ENCODE peak calls at places on chromosomes 2 and 18, in four cellular contexts. E is HepG2; Q is effector memory CD8-positive, alpha-beta T cell; S is C1 segment of cervical spinal cord. G is an unnamed sample.
A peak's percentile ranks its signal among the peaks of the same experiment; 100 is the strongest.

GRCh38 chr2:156826342-156826933 is 390.3 kb downstream of the GPD2 start:
- DNase-seq in Q (no peak), E (no peak), S (no peak), G (no peak)

GRCh38 chr18:75521808-75522207 is 94.3 kb upstream of the SMIM21 start:
- DNase-seq in S (no peak), Q (no peak), E (no peak), G (no peak)

GRCh38 chr2:225041210-225041870 is 928 bp downstream of the DOCK10 start:
- DNase-seq in E (no peak), Q (peak; percentile 55), S (peak; percentile 52), G (peak; percentile 69)

GRCh38 chr18:74290831-74291770 is 662 bp downstream of the CYB5A start:
- DNase-seq in S (no peak), E (peak; percentile 34), Q (no peak), G (no peak)

GRCh38 chr18:43882358-43882757 is 605.1 kb upstream of the SYT4 start:
- DNase-seq in E (no peak), S (no peak), Q (no peak), G (no peak)

GRCh38 chr2:130728549-130729310 is at the start of gene GPR148:
- DNase-seq in S (no peak), E (no peak), Q (no peak), G (no peak)

GRCh38 chr2:66581461-66582363 is 146.8 kb downstream of the MEIS1 start:
- DNase-seq in Q (no peak), S (no peak), E (no peak), G (no peak)

GRCh38 chr2:5176764-5177163 is 515.4 kb upstream of the SOX11 start:
- DNase-seq in Q (no peak), E (no peak), S (no peak), G (no peak)

GRCh38 chr2:110770696-110771425 is 38.5 kb downstream of the ACOXL start:
- DNase-seq in Q (no peak), E (no peak), S (no peak), G (no peak)

GRCh38 chr2:241810304-241811208 is 1.6 kb downstream of the NEU4 start:
- DNase-seq in S (peak; percentile 64), Q (no peak), E (no peak), G (no peak)

GRCh38 chr2:237432484-237433092 is 18.6 kb upstream of the COL6A3 start:
- DNase-seq in Q (peak; percentile 73), S (no peak), E (no peak), G (no peak)

GRCh38 chr2:29063056-29063455 is 11.3 kb downstream of the PCARE start:
- DNase-seq in E (no peak), Q (no peak), S (no peak), G (no peak)

GRCh38 chr2:150228936-150229335 is 258.5 kb downstream of the RND3 start:
- DNase-seq in S (no peak), E (no peak), Q (no peak), G (no peak)

GRCh38 chr2:74815955-74816354 is 18.0 kb upstream of the HK2 start:
- DNase-seq in Q (no peak), S (no peak), E (no peak), G (no peak)

GRCh38 chr2:33670392-33670937 is 71.4 kb upstream of the FAM98A start:
- DNase-seq in Q (no peak), S (no peak), E (no peak), G (no peak)

GRCh38 chr2:226772389-226773179 is 27.0 kb downstream of the IRS1 start:
- DNase-seq in Q (no peak), S (no peak), E (peak; percentile 69), G (no peak)

GRCh38 chr2:132627542-132627941 is 42.5 kb downstream of the LYPD1 start:
- DNase-seq in E (no peak), Q (no peak), S (no peak), G (no peak)

GRCh38 chr2:57597940-57598339 is 448.7 kb upstream of the VRK2 start:
- DNase-seq in Q (no peak), S (no peak), E (no peak), G (no peak)

GRCh38 chr18:26617151-26617554 is 68.8 kb upstream of the KCTD1 start:
- DNase-seq in E (peak; percentile 25), S (no peak), Q (no peak), G (no peak)

GRCh38 chr18:10101293-10101701 is 187.5 kb downstream of the VAPA start:
- DNase-seq in Q (no peak), S (no peak), E (no peak), G (no peak)

GRCh38 chr18:32160547-32160946 is 29.3 kb upstream of the MEP1B start:
- DNase-seq in E (peak; percentile 10), Q (no peak), S (no peak), G (no peak)

GRCh38 chr2:19357383-19358241 is 811 bp downstream of the OSR1 start:
- DNase-seq in E (no peak), Q (no peak), S (no peak), G (no peak)

G was measured in NK-92 treated with Interleukin-12 subunit alpha and Interleukin-12 subunit beta, amount 100 ng/mL, for 24 hours.